ENCODE peak calls at places on chromosomes 2 and 18, in six cellular contexts. One of them, this sample, is unnamed.

GRCh38 chr2:214558341-214558740 is 147.5 kb downstream of the VWC2L start:
- DNase-seq in H7: no peak
- DNase-seq in SW480: no peak
- DNase-seq in mucosa of gallbladder: no peak
- DNase-seq in neural progenitor cell: no peak
- DNase-seq in transverse colon: no peak
- DNase-seq in this sample: no peak

GRCh38 chr2:147588191-147588590 is 256.6 kb upstream of the ACVR2A start:
- DNase-seq in H7: no peak
- DNase-seq in SW480: no peak
- DNase-seq in mucosa of gallbladder: no peak
- DNase-seq in neural progenitor cell: no peak
- DNase-seq in transverse colon: no peak
- DNase-seq in this sample: no peak

GRCh38 chr2:232533944-232534710 is 5.4 kb upstream of the CHRNG start:
- DNase-seq in H7: peak
- DNase-seq in SW480: no peak
- DNase-seq in mucosa of gallbladder: no peak
- DNase-seq in neural progenitor cell: no peak
- DNase-seq in transverse colon: no peak
- DNase-seq in this sample: peak

GRCh38 chr2:3628241-3628679 is 29.7 kb upstream of the ALLC start:
- DNase-seq in H7: peak
- DNase-seq in SW480: no peak
- DNase-seq in mucosa of gallbladder: no peak
- DNase-seq in neural progenitor cell: no peak
- DNase-seq in transverse colon: no peak
- DNase-seq in this sample: no peak

GRCh38 chr2:203720011-203720410 is 13.6 kb downstream of the CD28 start:
- DNase-seq in H7: no peak
- DNase-seq in SW480: peak
- DNase-seq in mucosa of gallbladder: no peak
- DNase-seq in neural progenitor cell: no peak
- DNase-seq in transverse colon: no peak
- DNase-seq in this sample: no peak

GRCh38 chr2:94960266-94960665 is 65.2 kb upstream of the MAL start:
- DNase-seq in H7: no peak
- DNase-seq in SW480: no peak
- DNase-seq in mucosa of gallbladder: no peak
- DNase-seq in neural progenitor cell: no peak
- DNase-seq in transverse colon: no peak
- DNase-seq in this sample: no peak

GRCh38 chr2:62270728-62271127 is 74.8 kb downstream of the B3GNT2 start:
- DNase-seq in H7: no peak
- DNase-seq in SW480: no peak
- DNase-seq in mucosa of gallbladder: peak
- DNase-seq in neural progenitor cell: no peak
- DNase-seq in transverse colon: peak
- DNase-seq in this sample: peak

GRCh38 chr18:55264108-55264507 is 304.8 kb upstream of the CCDC68 start:
- DNase-seq in H7: no peak
- DNase-seq in SW480: peak
- DNase-seq in mucosa of gallbladder: no peak
- DNase-seq in neural progenitor cell: peak
- DNase-seq in transverse colon: no peak
- DNase-seq in this sample: no peak

GRCh38 chr18:7592305-7593071 is 25.4 kb downstream of the PTPRM start:
- DNase-seq in H7: no peak
- DNase-seq in SW480: peak
- DNase-seq in mucosa of gallbladder: no peak
- DNase-seq in neural progenitor cell: peak
- DNase-seq in transverse colon: no peak
- DNase-seq in this sample: no peak

GRCh38 chr2:7766302-7766701 is 849.1 kb downstream of the RNF144A start:
- DNase-seq in H7: no peak
- DNase-seq in SW480: no peak
- DNase-seq in mucosa of gallbladder: no peak
- DNase-seq in neural progenitor cell: no peak
- DNase-seq in transverse colon: no peak
- DNase-seq in this sample: no peak

GRCh38 chr2:178718988-178719387 is 88.2 kb downstream of the TTN start:
- DNase-seq in H7: no peak
- DNase-seq in SW480: no peak
- DNase-seq in mucosa of gallbladder: no peak
- DNase-seq in neural progenitor cell: no peak
- DNase-seq in transverse colon: no peak
- DNase-seq in this sample: no peak

GRCh38 chr2:17786727-17787126 is 29.5 kb upstream of the MSGN1 start:
- DNase-seq in H7: no peak
- DNase-seq in SW480: no peak
- DNase-seq in mucosa of gallbladder: no peak
- DNase-seq in neural progenitor cell: no peak
- DNase-seq in transverse colon: no peak
- DNase-seq in this sample: no peak

GRCh38 chr2:228446732-228447131 is 265.2 kb upstream of the SPHKAP start:
- DNase-seq in H7: no peak
- DNase-seq in SW480: no peak
- DNase-seq in mucosa of gallbladder: no peak
- DNase-seq in neural progenitor cell: no peak
- DNase-seq in transverse colon: no peak
- DNase-seq in this sample: no peak

GRCh38 chr2:180599804-180600203 is 380.6 kb upstream of the UBE2E3 start:
- DNase-seq in H7: no peak
- DNase-seq in SW480: no peak
- DNase-seq in mucosa of gallbladder: no peak
- DNase-seq in neural progenitor cell: no peak
- DNase-seq in transverse colon: no peak
- DNase-seq in this sample: no peak

GRCh38 chr2:47535991-47536390 is 133.0 kb downstream of the MSH2 start:
- DNase-seq in H7: no peak
- DNase-seq in SW480: no peak
- DNase-seq in mucosa of gallbladder: no peak
- DNase-seq in neural progenitor cell: no peak
- DNase-seq in transverse colon: no peak
- DNase-seq in this sample: no peak

GRCh38 chr18:45014047-45014501 is 333.4 kb downstream of the SETBP1 start:
- DNase-seq in H7: peak
- DNase-seq in SW480: peak
- DNase-seq in mucosa of gallbladder: peak
- DNase-seq in neural progenitor cell: peak
- DNase-seq in transverse colon: no peak
- DNase-seq in this sample: peak

GRCh38 chr2:173851256-173851655 is 113.9 kb downstream of the SP3 start:
- DNase-seq in H7: no peak
- DNase-seq in SW480: no peak
- DNase-seq in mucosa of gallbladder: no peak
- DNase-seq in neural progenitor cell: no peak
- DNase-seq in transverse colon: no peak
- DNase-seq in this sample: no peak

GRCh38 chr2:172431428-172431827 is 4.0 kb downstream of the ITGA6 start:
- DNase-seq in H7: no peak
- DNase-seq in SW480: no peak
- DNase-seq in mucosa of gallbladder: peak
- DNase-seq in neural progenitor cell: no peak
- DNase-seq in transverse colon: peak
- DNase-seq in this sample: no peak

GRCh38 chr2:100241236-100241635 is 81.1 kb downstream of the LONRF2 start:
- DNase-seq in H7: no peak
- DNase-seq in SW480: no peak
- DNase-seq in mucosa of gallbladder: no peak
- DNase-seq in neural progenitor cell: no peak
- DNase-seq in transverse colon: no peak
- DNase-seq in this sample: no peak

GRCh38 chr2:177753682-177754475 is 318.7 kb downstream of the PDE11A start:
- DNase-seq in H7: peak
- DNase-seq in SW480: no peak
- DNase-seq in mucosa of gallbladder: peak
- DNase-seq in neural progenitor cell: peak
- DNase-seq in transverse colon: peak
- DNase-seq in this sample: peak

GRCh38 chr2:86048383-86048701 is 57.3 kb downstream of the POLR1A start:
- DNase-seq in H7: no peak
- DNase-seq in SW480: no peak
- DNase-seq in mucosa of gallbladder: no peak
- DNase-seq in neural progenitor cell: no peak
- DNase-seq in transverse colon: no peak
- DNase-seq in this sample: no peak

GRCh38 chr2:105299290-105299689 is 30.2 kb downstream of the TGFBRAP1 start:
- DNase-seq in H7: peak
- DNase-seq in SW480: no peak
- DNase-seq in mucosa of gallbladder: no peak
- DNase-seq in neural progenitor cell: peak
- DNase-seq in transverse colon: no peak
- DNase-seq in this sample: no peak

GRCh38 chr2:189285962-189286648 is 106.5 kb upstream of the COL5A2 start:
- DNase-seq in H7: no peak
- DNase-seq in SW480: no peak
- DNase-seq in mucosa of gallbladder: no peak
- DNase-seq in neural progenitor cell: no peak
- DNase-seq in transverse colon: no peak
- DNase-seq in this sample: peak

GRCh38 chr18:32337821-32338220 is 132.9 kb downstream of the GAREM1 start:
- DNase-seq in H7: no peak
- DNase-seq in SW480: no peak
- DNase-seq in mucosa of gallbladder: no peak
- DNase-seq in neural progenitor cell: no peak
- DNase-seq in transverse colon: no peak
- DNase-seq in this sample: no peak

GRCh38 chr2:99850076-99850710 is 292.2 kb downstream of the AFF3 start:
- DNase-seq in H7: no peak
- DNase-seq in SW480: peak
- DNase-seq in mucosa of gallbladder: no peak
- DNase-seq in neural progenitor cell: no peak
- DNase-seq in transverse colon: no peak
- DNase-seq in this sample: peak

GRCh38 chr2:160882906-160883305 is 277.3 kb upstream of the TANK start:
- DNase-seq in H7: no peak
- DNase-seq in SW480: no peak
- DNase-seq in mucosa of gallbladder: no peak
- DNase-seq in neural progenitor cell: no peak
- DNase-seq in transverse colon: no peak
- DNase-seq in this sample: no peak

GRCh38 chr2:142944721-142945120 is 67.3 kb downstream of the KYNU start:
- DNase-seq in H7: no peak
- DNase-seq in SW480: no peak
- DNase-seq in mucosa of gallbladder: no peak
- DNase-seq in neural progenitor cell: no peak
- DNase-seq in transverse colon: no peak
- DNase-seq in this sample: no peak

GRCh38 chr2:169472249-169472648 is 7.0 kb upstream of the BBS5 start:
- DNase-seq in H7: no peak
- DNase-seq in SW480: no peak
- DNase-seq in mucosa of gallbladder: no peak
- DNase-seq in neural progenitor cell: no peak
- DNase-seq in transverse colon: no peak
- DNase-seq in this sample: no peak

GRCh38 chr18:56202567-56203136 is 435.7 kb downstream of the TXNL1 start:
- DNase-seq in H7: no peak
- DNase-seq in SW480: no peak
- DNase-seq in mucosa of gallbladder: no peak
- DNase-seq in neural progenitor cell: no peak
- DNase-seq in transverse colon: no peak
- DNase-seq in this sample: no peak

GRCh38 chr2:158973511-158973956 is 5.1 kb downstream of the TANC1 start:
- DNase-seq in H7: no peak
- DNase-seq in SW480: peak
- DNase-seq in mucosa of gallbladder: no peak
- DNase-seq in neural progenitor cell: no peak
- DNase-seq in transverse colon: no peak
- DNase-seq in this sample: peak

GRCh38 chr2:132668986-132669853 is 785 bp downstream of the LYPD1 start:
- DNase-seq in H7: peak
- DNase-seq in SW480: no peak
- DNase-seq in mucosa of gallbladder: no peak
- DNase-seq in neural progenitor cell: peak
- DNase-seq in transverse colon: no peak
- DNase-seq in this sample: no peak

GRCh38 chr2:69724540-69725159 is 17.3 kb upstream of the ANXA4 start:
- DNase-seq in H7: peak
- DNase-seq in SW480: peak
- DNase-seq in mucosa of gallbladder: peak
- DNase-seq in neural progenitor cell: peak
- DNase-seq in transverse colon: peak
- DNase-seq in this sample: peak

GRCh38 chr2:129165001-129165400 is 814.5 kb upstream of the RAB6C start:
- DNase-seq in H7: no peak
- DNase-seq in SW480: no peak
- DNase-seq in mucosa of gallbladder: no peak
- DNase-seq in neural progenitor cell: no peak
- DNase-seq in transverse colon: no peak
- DNase-seq in this sample: no peak

GRCh38 chr18:75544051-75544481 is 116.6 kb upstream of the SMIM21 start:
- DNase-seq in H7: no peak
- DNase-seq in SW480: peak
- DNase-seq in mucosa of gallbladder: no peak
- DNase-seq in neural progenitor cell: no peak
- DNase-seq in transverse colon: no peak
- DNase-seq in this sample: no peak

GRCh38 chr2:204727368-204727767 is 182.1 kb downstream of the PARD3B start:
- DNase-seq in H7: no peak
- DNase-seq in SW480: no peak
- DNase-seq in mucosa of gallbladder: no peak
- DNase-seq in neural progenitor cell: no peak
- DNase-seq in transverse colon: no peak
- DNase-seq in this sample: no peak

GRCh38 chr2:135641156-135642068 is 100.2 kb upstream of the UBXN4 start:
- DNase-seq in H7: no peak
- DNase-seq in SW480: no peak
- DNase-seq in mucosa of gallbladder: no peak
- DNase-seq in neural progenitor cell: no peak
- DNase-seq in transverse colon: no peak
- DNase-seq in this sample: no peak

GRCh38 chr2:127392133-127392827 is 4.5 kb upstream of the MAP3K2 start:
- DNase-seq in H7: no peak
- DNase-seq in SW480: no peak
- DNase-seq in mucosa of gallbladder: no peak
- DNase-seq in neural progenitor cell: no peak
- DNase-seq in transverse colon: no peak
- DNase-seq in this sample: no peak

GRCh38 chr2:198296665-198297308 is 492.4 kb downstream of the PLCL1 start:
- DNase-seq in H7: peak
- DNase-seq in SW480: peak
- DNase-seq in mucosa of gallbladder: peak
- DNase-seq in neural progenitor cell: peak
- DNase-seq in transverse colon: peak
- DNase-seq in this sample: peak

GRCh38 chr2:237978058-237978712 is 11.4 kb downstream of the UBE2F start:
- DNase-seq in H7: no peak
- DNase-seq in SW480: no peak
- DNase-seq in mucosa of gallbladder: no peak
- DNase-seq in neural progenitor cell: no peak
- DNase-seq in transverse colon: no peak
- DNase-seq in this sample: peak